ENCODE peak calls at places on chromosomes 13 and 19, in ten cellular contexts. One of them, this sample, is unnamed.

GRCh38 chr13:47109028-47109427 is 212.2 kb upstream of the HTR2A start:
- DNase-seq in GM13976: no peak
- DNase-seq in fibroblast of gingiva: no peak
- DNase-seq in non-pigmented ciliary epithelial cell: no peak
- DNase-seq in mucosa of descending colon: no peak
- DNase-seq in activated CD8-positive, alpha-beta T cell treated with anti-CD3 and anti-CD28 coated beads for 36 hours: no peak
- DNase-seq in thoracic aorta: no peak
- DNase-seq in lower lobe of right lung: no peak
- DNase-seq in PC-3: peak
- DNase-seq in CD4-positive, CD25-positive, alpha-beta regulatory T cell: no peak
- DNase-seq in this sample: peak

GRCh38 chr13:95552539-95553270 is at the start of gene CLDN10:
- DNase-seq in GM13976: peak
- DNase-seq in fibroblast of gingiva: no peak
- DNase-seq in non-pigmented ciliary epithelial cell: no peak
- DNase-seq in mucosa of descending colon: no peak
- DNase-seq in activated CD8-positive, alpha-beta T cell treated with anti-CD3 and anti-CD28 coated beads for 36 hours: peak
- DNase-seq in thoracic aorta: no peak
- DNase-seq in lower lobe of right lung: no peak
- DNase-seq in PC-3: no peak
- DNase-seq in CD4-positive, CD25-positive, alpha-beta regulatory T cell: no peak
- DNase-seq in this sample: no peak

GRCh38 chr19:17107546-17108452 is 32.2 kb downstream of the MYO9B start:
- DNase-seq in GM13976: no peak
- DNase-seq in fibroblast of gingiva: peak
- DNase-seq in non-pigmented ciliary epithelial cell: peak
- DNase-seq in mucosa of descending colon: peak
- DNase-seq in activated CD8-positive, alpha-beta T cell treated with anti-CD3 and anti-CD28 coated beads for 36 hours: peak
- DNase-seq in thoracic aorta: peak
- DNase-seq in lower lobe of right lung: peak
- DNase-seq in PC-3: peak
- DNase-seq in CD4-positive, CD25-positive, alpha-beta regulatory T cell: no peak
- DNase-seq in this sample: peak

GRCh38 chr19:41930926-41931592 is 2.8 kb upstream of the ERFL start:
- DNase-seq in GM13976: no peak
- DNase-seq in fibroblast of gingiva: no peak
- DNase-seq in non-pigmented ciliary epithelial cell: no peak
- DNase-seq in mucosa of descending colon: no peak
- DNase-seq in activated CD8-positive, alpha-beta T cell treated with anti-CD3 and anti-CD28 coated beads for 36 hours: no peak
- DNase-seq in thoracic aorta: no peak
- DNase-seq in lower lobe of right lung: no peak
- DNase-seq in PC-3: no peak
- DNase-seq in CD4-positive, CD25-positive, alpha-beta regulatory T cell: no peak
- DNase-seq in this sample: peak

GRCh38 chr19:36340786-36341386 is 38.1 kb downstream of the ZFP14 start:
- DNase-seq in GM13976: no peak
- DNase-seq in fibroblast of gingiva: no peak
- DNase-seq in non-pigmented ciliary epithelial cell: no peak
- DNase-seq in mucosa of descending colon: no peak
- DNase-seq in activated CD8-positive, alpha-beta T cell treated with anti-CD3 and anti-CD28 coated beads for 36 hours: no peak
- DNase-seq in thoracic aorta: no peak
- DNase-seq in lower lobe of right lung: no peak
- DNase-seq in PC-3: no peak
- DNase-seq in CD4-positive, CD25-positive, alpha-beta regulatory T cell: no peak
- DNase-seq in this sample: no peak

GRCh38 chr19:10404888-10405808 is 1.8 kb upstream of the CDC37 start:
- DNase-seq in GM13976: no peak
- DNase-seq in fibroblast of gingiva: peak
- DNase-seq in non-pigmented ciliary epithelial cell: no peak
- DNase-seq in mucosa of descending colon: no peak
- DNase-seq in activated CD8-positive, alpha-beta T cell treated with anti-CD3 and anti-CD28 coated beads for 36 hours: peak
- DNase-seq in thoracic aorta: no peak
- DNase-seq in lower lobe of right lung: no peak
- DNase-seq in PC-3: no peak
- DNase-seq in CD4-positive, CD25-positive, alpha-beta regulatory T cell: no peak
- DNase-seq in this sample: no peak

GRCh38 chr13:114161644-114162532 is 17.2 kb upstream of the CFAP97D2 start:
- DNase-seq in GM13976: no peak
- DNase-seq in fibroblast of gingiva: no peak
- DNase-seq in non-pigmented ciliary epithelial cell: no peak
- DNase-seq in mucosa of descending colon: peak
- DNase-seq in activated CD8-positive, alpha-beta T cell treated with anti-CD3 and anti-CD28 coated beads for 36 hours: no peak
- DNase-seq in thoracic aorta: no peak
- DNase-seq in lower lobe of right lung: peak
- DNase-seq in PC-3: peak
- DNase-seq in CD4-positive, CD25-positive, alpha-beta regulatory T cell: peak
- DNase-seq in this sample: no peak

GRCh38 chr13:114119196-114119595 is 13.2 kb downstream of the RASA3 start:
- DNase-seq in GM13976: no peak
- DNase-seq in fibroblast of gingiva: peak
- DNase-seq in non-pigmented ciliary epithelial cell: peak
- DNase-seq in mucosa of descending colon: no peak
- DNase-seq in activated CD8-positive, alpha-beta T cell treated with anti-CD3 and anti-CD28 coated beads for 36 hours: peak
- DNase-seq in thoracic aorta: no peak
- DNase-seq in lower lobe of right lung: peak
- DNase-seq in PC-3: peak
- DNase-seq in CD4-positive, CD25-positive, alpha-beta regulatory T cell: no peak
- DNase-seq in this sample: no peak

GRCh38 chr19:18951721-18952281 is 10.8 kb upstream of the HOMER3 start:
- DNase-seq in GM13976: peak
- DNase-seq in fibroblast of gingiva: peak
- DNase-seq in non-pigmented ciliary epithelial cell: no peak
- DNase-seq in mucosa of descending colon: no peak
- DNase-seq in activated CD8-positive, alpha-beta T cell treated with anti-CD3 and anti-CD28 coated beads for 36 hours: no peak
- DNase-seq in thoracic aorta: no peak
- DNase-seq in lower lobe of right lung: no peak
- DNase-seq in PC-3: peak
- DNase-seq in CD4-positive, CD25-positive, alpha-beta regulatory T cell: no peak
- DNase-seq in this sample: no peak

GRCh38 chr13:104357672-104358314 is 1291.6 kb upstream of the SLC10A2 start:
- DNase-seq in GM13976: no peak
- DNase-seq in fibroblast of gingiva: no peak
- DNase-seq in non-pigmented ciliary epithelial cell: no peak
- DNase-seq in mucosa of descending colon: no peak
- DNase-seq in activated CD8-positive, alpha-beta T cell treated with anti-CD3 and anti-CD28 coated beads for 36 hours: no peak
- DNase-seq in thoracic aorta: no peak
- DNase-seq in lower lobe of right lung: no peak
- DNase-seq in PC-3: no peak
- DNase-seq in CD4-positive, CD25-positive, alpha-beta regulatory T cell: no peak
- DNase-seq in this sample: no peak

GRCh38 chr19:52190679-52191293 is 934 bp downstream of the PPP2R1A start:
- DNase-seq in GM13976: no peak
- DNase-seq in fibroblast of gingiva: peak
- DNase-seq in non-pigmented ciliary epithelial cell: no peak
- DNase-seq in mucosa of descending colon: peak
- DNase-seq in activated CD8-positive, alpha-beta T cell treated with anti-CD3 and anti-CD28 coated beads for 36 hours: no peak
- DNase-seq in thoracic aorta: no peak
- DNase-seq in lower lobe of right lung: peak
- DNase-seq in PC-3: peak
- DNase-seq in CD4-positive, CD25-positive, alpha-beta regulatory T cell: no peak
- DNase-seq in this sample: peak

GRCh38 chr19:10293637-10294367 is 4.0 kb downstream of the ICAM5 start:
- DNase-seq in GM13976: no peak
- DNase-seq in fibroblast of gingiva: no peak
- DNase-seq in non-pigmented ciliary epithelial cell: no peak
- DNase-seq in mucosa of descending colon: no peak
- DNase-seq in activated CD8-positive, alpha-beta T cell treated with anti-CD3 and anti-CD28 coated beads for 36 hours: no peak
- DNase-seq in thoracic aorta: no peak
- DNase-seq in lower lobe of right lung: no peak
- DNase-seq in PC-3: no peak
- DNase-seq in CD4-positive, CD25-positive, alpha-beta regulatory T cell: no peak
- DNase-seq in this sample: no peak

GRCh38 chr13:41059896-41060722 is 1.2 kb upstream of the WBP4 start:
- DNase-seq in GM13976: peak
- DNase-seq in fibroblast of gingiva: peak
- DNase-seq in non-pigmented ciliary epithelial cell: peak
- DNase-seq in mucosa of descending colon: peak
- DNase-seq in activated CD8-positive, alpha-beta T cell treated with anti-CD3 and anti-CD28 coated beads for 36 hours: peak
- DNase-seq in thoracic aorta: peak
- DNase-seq in lower lobe of right lung: peak
- DNase-seq in PC-3: peak
- DNase-seq in CD4-positive, CD25-positive, alpha-beta regulatory T cell: no peak
- DNase-seq in this sample: peak

GRCh38 chr13:43686557-43686956 is 100.2 kb downstream of the ENOX1 start:
- DNase-seq in GM13976: no peak
- DNase-seq in fibroblast of gingiva: peak
- DNase-seq in non-pigmented ciliary epithelial cell: peak
- DNase-seq in mucosa of descending colon: no peak
- DNase-seq in activated CD8-positive, alpha-beta T cell treated with anti-CD3 and anti-CD28 coated beads for 36 hours: no peak
- DNase-seq in thoracic aorta: no peak
- DNase-seq in lower lobe of right lung: no peak
- DNase-seq in PC-3: peak
- DNase-seq in CD4-positive, CD25-positive, alpha-beta regulatory T cell: no peak
- DNase-seq in this sample: no peak

GRCh38 chr13:20637811-20638210 is 65.7 kb upstream of the IL17D start:
- DNase-seq in GM13976: no peak
- DNase-seq in fibroblast of gingiva: no peak
- DNase-seq in non-pigmented ciliary epithelial cell: no peak
- DNase-seq in mucosa of descending colon: no peak
- DNase-seq in activated CD8-positive, alpha-beta T cell treated with anti-CD3 and anti-CD28 coated beads for 36 hours: no peak
- DNase-seq in thoracic aorta: no peak
- DNase-seq in lower lobe of right lung: no peak
- DNase-seq in PC-3: no peak
- DNase-seq in CD4-positive, CD25-positive, alpha-beta regulatory T cell: no peak
- DNase-seq in this sample: no peak

GRCh38 chr13:49681837-49682236 is 9.4 kb downstream of the EBPL start:
- DNase-seq in GM13976: no peak
- DNase-seq in fibroblast of gingiva: no peak
- DNase-seq in non-pigmented ciliary epithelial cell: no peak
- DNase-seq in mucosa of descending colon: no peak
- DNase-seq in activated CD8-positive, alpha-beta T cell treated with anti-CD3 and anti-CD28 coated beads for 36 hours: no peak
- DNase-seq in thoracic aorta: no peak
- DNase-seq in lower lobe of right lung: no peak
- DNase-seq in PC-3: peak
- DNase-seq in CD4-positive, CD25-positive, alpha-beta regulatory T cell: no peak
- DNase-seq in this sample: no peak

GRCh38 chr13:113474179-113474578 is 16.3 kb downstream of the DCUN1D2 start:
- DNase-seq in GM13976: no peak
- DNase-seq in fibroblast of gingiva: peak
- DNase-seq in non-pigmented ciliary epithelial cell: no peak
- DNase-seq in mucosa of descending colon: no peak
- DNase-seq in activated CD8-positive, alpha-beta T cell treated with anti-CD3 and anti-CD28 coated beads for 36 hours: no peak
- DNase-seq in thoracic aorta: no peak
- DNase-seq in lower lobe of right lung: peak
- DNase-seq in PC-3: no peak
- DNase-seq in CD4-positive, CD25-positive, alpha-beta regulatory T cell: no peak
- DNase-seq in this sample: no peak

GRCh38 chr19:39518458-39518857 is 3.5 kb downstream of the SELENOV start:
- DNase-seq in GM13976: no peak
- DNase-seq in fibroblast of gingiva: no peak
- DNase-seq in non-pigmented ciliary epithelial cell: no peak
- DNase-seq in mucosa of descending colon: no peak
- DNase-seq in activated CD8-positive, alpha-beta T cell treated with anti-CD3 and anti-CD28 coated beads for 36 hours: no peak
- DNase-seq in thoracic aorta: no peak
- DNase-seq in lower lobe of right lung: no peak
- DNase-seq in PC-3: no peak
- DNase-seq in CD4-positive, CD25-positive, alpha-beta regulatory T cell: no peak
- DNase-seq in this sample: no peak

GRCh38 chr19:2331601-2332246 is 3.2 kb downstream of the SPPL2B start:
- DNase-seq in GM13976: no peak
- DNase-seq in fibroblast of gingiva: no peak
- DNase-seq in non-pigmented ciliary epithelial cell: no peak
- DNase-seq in mucosa of descending colon: no peak
- DNase-seq in activated CD8-positive, alpha-beta T cell treated with anti-CD3 and anti-CD28 coated beads for 36 hours: no peak
- DNase-seq in thoracic aorta: no peak
- DNase-seq in lower lobe of right lung: no peak
- DNase-seq in PC-3: no peak
- DNase-seq in CD4-positive, CD25-positive, alpha-beta regulatory T cell: no peak
- DNase-seq in this sample: no peak

GRCh38 chr19:55336101-55336500 is 3.6 kb upstream of the KMT5C start:
- DNase-seq in GM13976: no peak
- DNase-seq in fibroblast of gingiva: peak
- DNase-seq in non-pigmented ciliary epithelial cell: no peak
- DNase-seq in mucosa of descending colon: no peak
- DNase-seq in activated CD8-positive, alpha-beta T cell treated with anti-CD3 and anti-CD28 coated beads for 36 hours: no peak
- DNase-seq in thoracic aorta: no peak
- DNase-seq in lower lobe of right lung: no peak
- DNase-seq in PC-3: peak
- DNase-seq in CD4-positive, CD25-positive, alpha-beta regulatory T cell: no peak
- DNase-seq in this sample: no peak

GRCh38 chr13:27131202-27131623 is 40.4 kb downstream of the USP12 start:
- DNase-seq in GM13976: peak
- DNase-seq in fibroblast of gingiva: no peak
- DNase-seq in non-pigmented ciliary epithelial cell: no peak
- DNase-seq in mucosa of descending colon: peak
- DNase-seq in activated CD8-positive, alpha-beta T cell treated with anti-CD3 and anti-CD28 coated beads for 36 hours: peak
- DNase-seq in thoracic aorta: no peak
- DNase-seq in lower lobe of right lung: no peak
- DNase-seq in PC-3: peak
- DNase-seq in CD4-positive, CD25-positive, alpha-beta regulatory T cell: peak
- DNase-seq in this sample: peak

GRCh38 chr19:55188620-55189019 is 8.5 kb upstream of the SYT5 start:
- DNase-seq in GM13976: no peak
- DNase-seq in fibroblast of gingiva: no peak
- DNase-seq in non-pigmented ciliary epithelial cell: no peak
- DNase-seq in mucosa of descending colon: no peak
- DNase-seq in activated CD8-positive, alpha-beta T cell treated with anti-CD3 and anti-CD28 coated beads for 36 hours: no peak
- DNase-seq in thoracic aorta: no peak
- DNase-seq in lower lobe of right lung: no peak
- DNase-seq in PC-3: no peak
- DNase-seq in CD4-positive, CD25-positive, alpha-beta regulatory T cell: no peak
- DNase-seq in this sample: no peak

GRCh38 chr19:14381689-14382474 is 638 bp downstream of the ADGRE5 start:
- DNase-seq in GM13976: peak
- DNase-seq in fibroblast of gingiva: peak
- DNase-seq in non-pigmented ciliary epithelial cell: no peak
- DNase-seq in mucosa of descending colon: peak
- DNase-seq in activated CD8-positive, alpha-beta T cell treated with anti-CD3 and anti-CD28 coated beads for 36 hours: peak
- DNase-seq in thoracic aorta: peak
- DNase-seq in lower lobe of right lung: peak
- DNase-seq in PC-3: peak
- DNase-seq in CD4-positive, CD25-positive, alpha-beta regulatory T cell: peak
- DNase-seq in this sample: peak

GRCh38 chr13:31261241-31261640 is 61.5 kb downstream of the B3GLCT start:
- DNase-seq in GM13976: no peak
- DNase-seq in fibroblast of gingiva: no peak
- DNase-seq in non-pigmented ciliary epithelial cell: no peak
- DNase-seq in mucosa of descending colon: no peak
- DNase-seq in activated CD8-positive, alpha-beta T cell treated with anti-CD3 and anti-CD28 coated beads for 36 hours: no peak
- DNase-seq in thoracic aorta: no peak
- DNase-seq in lower lobe of right lung: no peak
- DNase-seq in PC-3: peak
- DNase-seq in CD4-positive, CD25-positive, alpha-beta regulatory T cell: no peak
- DNase-seq in this sample: no peak